ENCODE peak calls at places on chromosomes 5 and 9, in ten cellular contexts. One of them, this sample, is unnamed.

GRCh38 chr5:56827043-56827442 is 11.7 kb downstream of the MAP3K1 start:
- DNase-seq in nephron progenitor cell: no peak
- DNase-seq in tibial artery: no peak
- DNase-seq in H9: peak
- DNase-seq in HCT116: no peak
- DNase-seq in GM12865: no peak
- DNase-seq in foreskin fibroblast: no peak
- DNase-seq in esophagus muscularis mucosa: no peak
- DNase-seq in lower lobe of right lung: no peak
- DNase-seq in uterus: no peak
- DNase-seq in this sample: no peak

GRCh38 chr9:22005083-22005699 is 3.9 kb downstream of the CDKN2B start:
- DNase-seq in esophagus muscularis mucosa: no peak
- DNase-seq in GM12865: peak
- DNase-seq in lower lobe of right lung: no peak
- DNase-seq in foreskin fibroblast: peak
- DNase-seq in uterus: no peak
- DNase-seq in HCT116: no peak
- DNase-seq in H9: peak
- DNase-seq in nephron progenitor cell: peak
- DNase-seq in tibial artery: no peak
- DNase-seq in this sample: no peak

GRCh38 chr9:113199683-113200329 is 21.3 kb downstream of the FKBP15 start:
- DNase-seq in foreskin fibroblast: no peak
- DNase-seq in uterus: no peak
- DNase-seq in nephron progenitor cell: no peak
- DNase-seq in GM12865: no peak
- DNase-seq in lower lobe of right lung: no peak
- DNase-seq in H9: no peak
- DNase-seq in esophagus muscularis mucosa: no peak
- DNase-seq in tibial artery: no peak
- DNase-seq in HCT116: no peak
- DNase-seq in this sample: no peak

GRCh38 chr9:93071464-93071863 is 13.0 kb downstream of the SUSD3 start:
- DNase-seq in HCT116: peak
- DNase-seq in GM12865: peak
- DNase-seq in esophagus muscularis mucosa: no peak
- DNase-seq in tibial artery: no peak
- DNase-seq in lower lobe of right lung: no peak
- DNase-seq in uterus: peak
- DNase-seq in H9: peak
- DNase-seq in nephron progenitor cell: peak
- DNase-seq in foreskin fibroblast: peak
- DNase-seq in this sample: no peak

GRCh38 chr5:19739691-19740090 is 248.3 kb downstream of the CDH18 start:
- DNase-seq in foreskin fibroblast: no peak
- DNase-seq in tibial artery: no peak
- DNase-seq in esophagus muscularis mucosa: no peak
- DNase-seq in uterus: no peak
- DNase-seq in HCT116: no peak
- DNase-seq in H9: no peak
- DNase-seq in lower lobe of right lung: no peak
- DNase-seq in GM12865: no peak
- DNase-seq in nephron progenitor cell: no peak
- DNase-seq in this sample: no peak

GRCh38 chr9:6931913-6932312 is 174.1 kb downstream of the KDM4C start:
- DNase-seq in H9: no peak
- DNase-seq in tibial artery: no peak
- DNase-seq in nephron progenitor cell: no peak
- DNase-seq in GM12865: no peak
- DNase-seq in esophagus muscularis mucosa: no peak
- DNase-seq in foreskin fibroblast: peak
- DNase-seq in uterus: no peak
- DNase-seq in lower lobe of right lung: no peak
- DNase-seq in HCT116: peak
- DNase-seq in this sample: no peak

GRCh38 chr9:131668439-131669233 is 71.2 kb downstream of the RAPGEF1 start:
- DNase-seq in HCT116: no peak
- DNase-seq in nephron progenitor cell: no peak
- DNase-seq in GM12865: peak
- DNase-seq in lower lobe of right lung: no peak
- DNase-seq in tibial artery: no peak
- DNase-seq in uterus: no peak
- DNase-seq in foreskin fibroblast: peak
- DNase-seq in esophagus muscularis mucosa: no peak
- DNase-seq in H9: no peak
- DNase-seq in this sample: no peak

GRCh38 chr5:174119386-174119785 is 73.9 kb downstream of the NSG2 start:
- DNase-seq in esophagus muscularis mucosa: no peak
- DNase-seq in nephron progenitor cell: peak
- DNase-seq in tibial artery: no peak
- DNase-seq in GM12865: no peak
- DNase-seq in uterus: no peak
- DNase-seq in lower lobe of right lung: no peak
- DNase-seq in HCT116: no peak
- DNase-seq in foreskin fibroblast: no peak
- DNase-seq in H9: no peak
- DNase-seq in this sample: no peak

GRCh38 chr5:64680289-64680688 is 10.0 kb upstream of the SHISAL2B start:
- DNase-seq in esophagus muscularis mucosa: no peak
- DNase-seq in nephron progenitor cell: no peak
- DNase-seq in tibial artery: no peak
- DNase-seq in HCT116: no peak
- DNase-seq in H9: peak
- DNase-seq in uterus: no peak
- DNase-seq in GM12865: peak
- DNase-seq in foreskin fibroblast: peak
- DNase-seq in lower lobe of right lung: no peak
- DNase-seq in this sample: no peak

GRCh38 chr5:34439601-34440000 is 216.5 kb upstream of the RAI14 start:
- DNase-seq in HCT116: no peak
- DNase-seq in nephron progenitor cell: peak
- DNase-seq in GM12865: no peak
- DNase-seq in uterus: no peak
- DNase-seq in tibial artery: no peak
- DNase-seq in lower lobe of right lung: no peak
- DNase-seq in H9: no peak
- DNase-seq in foreskin fibroblast: no peak
- DNase-seq in esophagus muscularis mucosa: no peak
- DNase-seq in this sample: no peak

GRCh38 chr9:37466037-37466709 is 923 bp upstream of the ZBTB5 start:
- DNase-seq in uterus: peak
- DNase-seq in nephron progenitor cell: peak
- DNase-seq in GM12865: peak
- DNase-seq in tibial artery: peak
- DNase-seq in HCT116: peak
- DNase-seq in foreskin fibroblast: peak
- DNase-seq in esophagus muscularis mucosa: no peak
- DNase-seq in H9: peak
- DNase-seq in lower lobe of right lung: peak
- DNase-seq in this sample: peak

GRCh38 chr5:52657231-52657645 is 130.5 kb upstream of the ITGA1 start:
- DNase-seq in HCT116: peak
- DNase-seq in nephron progenitor cell: peak
- DNase-seq in lower lobe of right lung: no peak
- DNase-seq in tibial artery: no peak
- DNase-seq in H9: no peak
- DNase-seq in uterus: no peak
- DNase-seq in esophagus muscularis mucosa: no peak
- DNase-seq in foreskin fibroblast: peak
- DNase-seq in GM12865: peak
- DNase-seq in this sample: no peak

GRCh38 chr5:61604626-61605025 is 272.6 kb downstream of the ZSWIM6 start:
- DNase-seq in esophagus muscularis mucosa: no peak
- DNase-seq in lower lobe of right lung: no peak
- DNase-seq in H9: no peak
- DNase-seq in tibial artery: no peak
- DNase-seq in foreskin fibroblast: peak
- DNase-seq in GM12865: no peak
- DNase-seq in HCT116: no peak
- DNase-seq in uterus: no peak
- DNase-seq in nephron progenitor cell: no peak
- DNase-seq in this sample: no peak

GRCh38 chr5:151751091-151751490 is 7.3 kb downstream of the ATOX1 start:
- DNase-seq in tibial artery: no peak
- DNase-seq in GM12865: no peak
- DNase-seq in uterus: no peak
- DNase-seq in esophagus muscularis mucosa: no peak
- DNase-seq in foreskin fibroblast: peak
- DNase-seq in lower lobe of right lung: peak
- DNase-seq in HCT116: no peak
- DNase-seq in H9: no peak
- DNase-seq in nephron progenitor cell: no peak
- DNase-seq in this sample: no peak

GRCh38 chr9:34386656-34387055 is 10.0 kb upstream of the MYORG start:
- DNase-seq in HCT116: no peak
- DNase-seq in uterus: no peak
- DNase-seq in H9: no peak
- DNase-seq in nephron progenitor cell: no peak
- DNase-seq in tibial artery: no peak
- DNase-seq in esophagus muscularis mucosa: no peak
- DNase-seq in lower lobe of right lung: no peak
- DNase-seq in GM12865: no peak
- DNase-seq in foreskin fibroblast: no peak
- DNase-seq in this sample: no peak

DNA sequence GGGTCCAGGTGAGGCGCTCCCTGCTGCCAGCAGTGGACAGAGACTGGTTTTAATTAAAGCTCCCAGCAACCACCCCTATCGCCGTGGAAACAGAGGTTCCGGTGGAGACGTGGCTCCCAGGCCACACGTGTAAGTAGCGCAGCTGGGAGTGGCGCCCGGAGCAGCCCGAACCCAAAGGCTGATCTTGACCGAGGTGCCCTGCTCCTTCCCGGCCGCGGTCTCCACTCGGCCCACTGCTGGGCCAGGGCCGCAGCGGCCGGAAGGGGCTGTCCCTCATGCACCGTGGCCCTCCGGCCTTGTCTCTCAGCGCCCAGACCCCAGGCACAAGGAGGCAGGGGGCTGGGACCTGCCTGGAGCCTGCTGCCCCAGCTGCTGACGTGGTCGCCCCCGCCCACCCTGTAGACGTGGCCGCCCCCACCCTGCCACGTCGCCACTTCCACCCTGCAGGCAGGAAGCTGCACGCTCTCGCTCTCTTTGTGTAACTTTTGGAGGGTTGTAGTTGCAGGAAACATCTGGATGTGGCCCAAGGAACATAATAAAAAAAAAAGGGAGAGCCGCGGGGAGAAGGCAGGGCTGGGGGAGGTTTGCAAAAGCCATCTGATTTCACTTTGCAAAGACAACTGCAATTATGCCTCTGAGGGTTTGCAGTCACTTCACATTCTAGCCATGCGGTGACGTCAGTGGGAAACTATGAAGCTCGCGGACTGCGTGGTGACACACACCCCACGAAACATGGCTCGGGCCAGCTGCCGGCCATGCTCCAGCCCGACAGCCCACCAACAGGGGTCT is 129.9 kb downstream of the RXRA start:
- DNase-seq in tibial artery: peak
- DNase-seq in esophagus muscularis mucosa: peak
- DNase-seq in GM12865: peak
- DNase-seq in nephron progenitor cell: no peak
- DNase-seq in foreskin fibroblast: peak
- DNase-seq in uterus: peak
- DNase-seq in lower lobe of right lung: peak
- DNase-seq in H9: no peak
- DNase-seq in HCT116: peak
- DNase-seq in this sample: no peak
- TF ChIP-seq CTCF in tibial artery: peak
- TF ChIP-seq CTCF in esophagus muscularis mucosa: no peak
- TF ChIP-seq CTCF in GM12865: no peak
- TF ChIP-seq CTCF in nephron progenitor cell: no peak
- TF ChIP-seq CTCF in foreskin fibroblast: no peak
- TF ChIP-seq CTCF in uterus: no peak
- TF ChIP-seq CTCF in lower lobe of right lung: no peak
- TF ChIP-seq CTCF in H9: no peak
- TF ChIP-seq CTCF in HCT116: no peak
- TF ChIP-seq CTCF in this sample: no peak

DNA sequence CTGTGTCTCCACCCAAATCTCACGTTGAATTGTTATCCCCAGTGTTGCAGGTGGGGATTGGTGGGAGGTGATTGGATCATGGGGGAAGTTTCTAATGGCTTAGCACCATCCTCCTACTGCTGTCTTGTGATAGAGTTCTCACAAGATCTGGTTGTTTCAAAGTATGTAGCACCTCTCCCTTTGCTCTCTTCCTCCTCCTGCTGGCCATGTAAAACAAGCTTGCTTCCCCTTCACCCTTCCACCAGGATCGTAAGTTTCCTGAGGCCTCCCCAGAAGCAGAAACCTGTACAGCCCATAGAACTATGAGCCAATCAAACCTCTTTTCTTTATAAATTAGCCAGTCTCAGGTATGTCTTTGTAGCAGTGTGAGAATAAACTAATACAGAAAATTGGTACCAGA is 214.7 kb upstream of the C9orf72 start:
- DNase-seq in foreskin fibroblast: no peak
- DNase-seq in GM12865: no peak
- DNase-seq in nephron progenitor cell: no peak
- DNase-seq in HCT116: no peak
- DNase-seq in uterus: no peak
- DNase-seq in H9: peak
- DNase-seq in esophagus muscularis mucosa: no peak
- DNase-seq in tibial artery: no peak
- DNase-seq in lower lobe of right lung: no peak
- DNase-seq in this sample: no peak
- TF ChIP-seq CTCF in foreskin fibroblast: no peak
- TF ChIP-seq CTCF in GM12865: no peak
- TF ChIP-seq CTCF in nephron progenitor cell: no peak
- TF ChIP-seq CTCF in HCT116: peak
- TF ChIP-seq CTCF in uterus: no peak
- TF ChIP-seq CTCF in H9: peak
- TF ChIP-seq CTCF in esophagus muscularis mucosa: no peak
- TF ChIP-seq CTCF in tibial artery: no peak
- TF ChIP-seq CTCF in lower lobe of right lung: peak
- TF ChIP-seq CTCF in this sample: peak

GRCh38 chr5:42836070-42836769 is 24.5 kb upstream of the SELENOP start:
- DNase-seq in H9: no peak
- DNase-seq in lower lobe of right lung: peak
- DNase-seq in nephron progenitor cell: no peak
- DNase-seq in uterus: no peak
- DNase-seq in tibial artery: no peak
- DNase-seq in foreskin fibroblast: no peak
- DNase-seq in GM12865: no peak
- DNase-seq in esophagus muscularis mucosa: no peak
- DNase-seq in HCT116: no peak
- DNase-seq in this sample: no peak
- TF ChIP-seq CTCF in H9: no peak
- TF ChIP-seq CTCF in lower lobe of right lung: no peak
- TF ChIP-seq CTCF in nephron progenitor cell: no peak
- TF ChIP-seq CTCF in uterus: no peak
- TF ChIP-seq CTCF in tibial artery: no peak
- TF ChIP-seq CTCF in foreskin fibroblast: no peak
- TF ChIP-seq CTCF in GM12865: no peak
- TF ChIP-seq CTCF in esophagus muscularis mucosa: no peak
- TF ChIP-seq CTCF in HCT116: no peak
- TF ChIP-seq CTCF in this sample: no peak

DNA sequence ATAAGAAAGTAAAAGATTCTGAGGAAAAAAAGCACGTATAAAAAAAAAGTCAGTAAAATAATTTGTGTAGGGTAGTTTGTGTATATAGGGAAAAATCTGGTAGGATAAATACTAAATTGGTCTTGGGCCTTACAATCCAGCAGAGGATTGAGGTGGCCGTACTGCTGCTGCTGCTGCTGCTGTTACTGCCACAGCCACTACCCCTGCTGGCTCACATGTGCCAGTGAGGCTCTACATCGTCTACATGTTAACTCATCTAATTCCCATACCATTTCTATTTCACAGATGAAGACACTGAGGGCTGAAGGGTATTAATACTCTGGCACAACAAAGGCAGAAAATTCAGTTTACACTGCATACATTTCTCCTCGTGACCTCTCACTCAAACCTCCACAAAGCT is 928.5 kb downstream of the TLE4 start:
- DNase-seq in lower lobe of right lung: no peak
- DNase-seq in uterus: no peak
- DNase-seq in tibial artery: no peak
- DNase-seq in HCT116: no peak
- DNase-seq in H9: no peak
- DNase-seq in GM12865: peak
- DNase-seq in nephron progenitor cell: no peak
- DNase-seq in foreskin fibroblast: no peak
- DNase-seq in esophagus muscularis mucosa: no peak
- DNase-seq in this sample: no peak
- TF ChIP-seq CTCF in lower lobe of right lung: no peak
- TF ChIP-seq CTCF in uterus: no peak
- TF ChIP-seq CTCF in tibial artery: no peak
- TF ChIP-seq CTCF in HCT116: no peak
- TF ChIP-seq CTCF in H9: peak
- TF ChIP-seq CTCF in GM12865: no peak
- TF ChIP-seq CTCF in nephron progenitor cell: no peak
- TF ChIP-seq CTCF in foreskin fibroblast: no peak
- TF ChIP-seq CTCF in esophagus muscularis mucosa: no peak
- TF ChIP-seq CTCF in this sample: no peak